ENCODE peak calls at places on chromosomes 11 and 22, in eight cellular contexts. Q is SK-N-SH, M is left ventricle myocardium superior, T is RWPE1, Z is AG09319, U is kidney glomerular epithelial cell, J is astrocyte of the cerebellum, A is AG09309. R is an unnamed sample.

GRCh38 chr11:16791494-16791961 is 53.1 kb downstream of the C11orf58 start:
- DNase-seq in Q (no peak), M (no peak), T (peak), Z (peak), U (peak), J (peak), A (peak), R (no peak)

GRCh38 chr11:90237004-90237403 is 14.2 kb upstream of the CHORDC1 start:
- DNase-seq in Q (no peak), M (no peak), T (no peak), Z (no peak), U (no peak), J (no peak), A (no peak), R (no peak)

GRCh38 chr11:28924007-28924406 is 815.8 kb downstream of the METTL15 start:
- DNase-seq in Q (no peak), M (no peak), T (no peak), Z (no peak), U (no peak), J (no peak), A (no peak), R (no peak)

GRCh38 chr11:93570759-93571413 is 27.7 kb upstream of the SMCO4 start:
- DNase-seq in Q (no peak), M (no peak), T (peak), Z (no peak), U (peak), J (peak), A (peak), R (no peak)

GRCh38 chr22:36536717-36537116 is 7.8 kb upstream of the EIF3D start:
- DNase-seq in Q (no peak), M (no peak), T (no peak), Z (no peak), U (no peak), J (no peak), A (no peak), R (no peak)

GRCh38 chr11:97739892-97740782 is 1280.6 kb upstream of the CNTN5 start:
- DNase-seq in Q (peak), M (no peak), T (no peak), Z (no peak), U (peak), J (peak), A (no peak), R (no peak)

GRCh38 chr22:19215360-19215759 is 36.8 kb upstream of the SLC25A1 start:
- DNase-seq in Q (no peak), M (no peak), T (no peak), Z (no peak), U (no peak), J (no peak), A (no peak), R (no peak)

GRCh38 chr11:120378474-120378873 is 42.3 kb downstream of the ARHGEF12 start:
- DNase-seq in Q (no peak), M (no peak), T (no peak), Z (no peak), U (no peak), J (no peak), A (no peak), R (no peak)

GRCh38 chr22:46902998-46903916 is 140.8 kb downstream of the TBC1D22A start:
- DNase-seq in Q (no peak), M (no peak), T (no peak), Z (no peak), U (no peak), J (no peak), A (no peak), R (no peak)

GRCh38 chr11:12893787-12894672 is 115.1 kb upstream of the RASSF10 start:
- DNase-seq in Q (peak), M (peak), T (peak), Z (peak), U (peak), J (peak), A (no peak), R (no peak)

GRCh38 chr11:103543456-103543855 is 434.2 kb downstream of the DYNC2H1 start:
- DNase-seq in Q (no peak), M (no peak), T (no peak), Z (no peak), U (no peak), J (no peak), A (no peak), R (no peak)

GRCh38 chr11:2316963-2317244 is 15.1 kb downstream of the TSPAN32 start:
- DNase-seq in Q (no peak), M (no peak), T (no peak), Z (no peak), U (no peak), J (no peak), A (no peak), R (no peak)

GRCh38 chr11:80320226-80320625 is 879.4 kb upstream of the TENM4 start:
- DNase-seq in Q (no peak), M (no peak), T (no peak), Z (no peak), U (no peak), J (no peak), A (no peak), R (no peak)

GRCh38 chr11:120208777-120209176 is 2.1 kb upstream of the OAF start:
- DNase-seq in Q (no peak), M (peak), T (peak), Z (peak), U (no peak), J (peak), A (no peak), R (no peak)

GRCh38 chr11:90242894-90243416 is 20.1 kb upstream of the CHORDC1 start:
- DNase-seq in Q (no peak), M (no peak), T (no peak), Z (no peak), U (no peak), J (no peak), A (no peak), R (no peak)

GRCh38 chr22:37082251-37082650 is 27.3 kb downstream of the TMPRSS6 start:
- DNase-seq in Q (no peak), M (no peak), T (no peak), Z (no peak), U (no peak), J (no peak), A (no peak), R (no peak)

GRCh38 chr11:14373941-14374646 is 15.1 kb upstream of the RRAS2 start:
- DNase-seq in Q (no peak), M (no peak), T (no peak), Z (peak), U (no peak), J (peak), A (peak), R (no peak)

GRCh38 chr11:70383664-70384395 is 14.5 kb upstream of the CTTN start:
- DNase-seq in Q (no peak), M (no peak), T (no peak), Z (no peak), U (no peak), J (no peak), A (no peak), R (no peak)

GRCh38 chr11:116733959-116734517 is 38.7 kb downstream of the BUD13 start:
- DNase-seq in Q (no peak), M (no peak), T (no peak), Z (no peak), U (no peak), J (no peak), A (no peak), R (no peak)

R was measured in GM12878.